ENCODE peak calls at places on chromosomes 12 and 14, in six cellular contexts. Q, E, N, F, A and T are unnamed samples.
A peak's percentile ranks its signal among the peaks of the same experiment; 100 is the strongest.

GRCh38 chr14:104473244-104473565 is 106.4 kb upstream of the C14orf180 start:
- DNase-seq in A (no peak), Q (no peak), N (no peak), F (no peak), E (no peak), T (no peak)

GRCh38 chr12:15851919-15852318 is 30.3 kb upstream of the STRAP start:
- DNase-seq in E (no peak), F (no peak), N (no peak), Q (no peak), A (no peak), T (no peak)

GRCh38 chr14:81429028-81429427 is 28.9 kb upstream of the STON2 start:
- DNase-seq in A (no peak), Q (no peak), F (no peak), N (no peak), E (no peak), T (no peak)

GRCh38 chr12:131254374-131254773 is 300.7 kb downstream of the ADGRD1 start:
- DNase-seq in A (no peak), F (no peak), N (no peak), E (no peak), Q (no peak), T (no peak)

GRCh38 chr12:1830981-1831930 is 10.9 kb downstream of the LRTM2 start:
- DNase-seq in Q (no peak), A (peak; percentile 86), F (no peak), E (peak; percentile 93), N (peak; percentile 28), T (no peak)

GRCh38 chr12:41053046-41053445 is 135.1 kb upstream of the PDZRN4 start:
- DNase-seq in N (no peak), Q (no peak), E (no peak), A (no peak), F (no peak), T (no peak)

GRCh38 chr12:109946913-109947312 is 46.8 kb downstream of the TCHP start:
- DNase-seq in Q (no peak), F (no peak), A (no peak), E (no peak), N (no peak), T (no peak)

GRCh38 chr12:54603872-54604271 is 15.4 kb upstream of the PPP1R1A start:
- DNase-seq in E (no peak), F (no peak), Q (no peak), A (no peak), N (no peak), T (peak; percentile 26)

GRCh38 chr14:54138024-54138353 is 181.4 kb upstream of the BMP4 start:
- DNase-seq in A (no peak), F (no peak), E (no peak), Q (no peak), N (no peak), T (no peak)

GRCh38 chr14:34926552-34926951 is 51.4 kb upstream of the BAZ1A start:
- DNase-seq in N (no peak), E (no peak), F (no peak), A (no peak), Q (no peak), T (no peak)

GRCh38 chr14:24938593-24938992 is 111.4 kb downstream of the STXBP6 start:
- DNase-seq in F (no peak), E (no peak), N (no peak), Q (no peak), A (no peak), T (no peak)

GRCh38 chr12:3200032-3200617 is 122.9 kb downstream of the TSPAN9 start:
- DNase-seq in A (peak; percentile 89), E (peak; percentile 53), N (peak; percentile 40), F (no peak), Q (no peak), T (no peak)

GRCh38 chr14:104858811-104859426 is 6.1 kb upstream of the CEP170B start:
- DNase-seq in F (no peak), Q (no peak), A (no peak), E (no peak), N (no peak), T (peak; percentile 18)

GRCh38 chr14:89241265-89241664 is 175.8 kb downstream of the FOXN3 start:
- DNase-seq in F (no peak), A (no peak), E (no peak), N (no peak), Q (no peak), T (no peak)

GRCh38 chr12:49790741-49791140 is 37.5 kb downstream of the NCKAP5L start:
- DNase-seq in N (no peak), F (no peak), Q (no peak), E (no peak), A (peak; percentile 39), T (no peak)

GRCh38 chr12:41532072-41532471 is 344.0 kb downstream of the PDZRN4 start:
- DNase-seq in E (no peak), N (no peak), A (no peak), F (no peak), Q (no peak), T (no peak)

GRCh38 chr14:78848234-78848820 is 678.2 kb downstream of the NRXN3 start:
- DNase-seq in N (peak; percentile 54), F (no peak), E (peak; percentile 27), A (no peak), Q (no peak), T (no peak)

GRCh38 chr12:42180990-42181611 is 36.4 kb upstream of the GXYLT1 start:
- DNase-seq in A (no peak), Q (no peak), N (no peak), F (no peak), E (no peak), T (no peak)

GRCh38 chr14:65500075-65500474 is 87.5 kb downstream of the FUT8 start:
- DNase-seq in Q (no peak), E (no peak), A (no peak), F (no peak), N (no peak), T (no peak)
- TF ChIP-seq CTCF in Q (no peak), E (no peak), A (no peak), F (no peak), N (no peak), T (no peak)

GRCh38 chr14:68884031-68885030 is 91.5 kb upstream of the ZFP36L1 start:
- DNase-seq in Q (no peak), E (no peak), N (peak; percentile 87), A (no peak), F (no peak), T (peak; percentile 71)

GRCh38 chr14:68881396-68881795 is 88.5 kb upstream of the ZFP36L1 start:
- DNase-seq in Q (no peak), E (no peak), F (no peak), A (no peak), N (no peak), T (peak; percentile 37)

GRCh38 chr14:68879841-68880575 is 87.1 kb upstream of the ZFP36L1 start:
- DNase-seq in F (no peak), N (no peak), E (no peak), A (no peak), Q (no peak), T (no peak)

GRCh38 chr14:68880581-68881105 is 87.8 kb upstream of the ZFP36L1 start:
- DNase-seq in Q (no peak), A (no peak), N (no peak), E (no peak), F (no peak), T (peak; percentile 58)

GRCh38 chr14:68882235-68882634 is 89.4 kb upstream of the ZFP36L1 start:
- DNase-seq in F (no peak), E (no peak), Q (no peak), A (peak; percentile 30), N (no peak), T (peak; percentile 56)
- TF ChIP-seq POLR2A in F (no peak), E (no peak), Q (no peak), A (no peak), N (no peak), T (no peak)

GRCh38 chr14:74713395-74713735 is 421 bp downstream of the FCF1 start:
- DNase-seq in E (no peak), A (no peak), F (no peak), N (no peak), Q (no peak), T (no peak)

GRCh38 chr14:74710477-74710876 is 2.4 kb downstream of the AREL1 start:
- DNase-seq in Q (no peak), E (no peak), N (no peak), A (no peak), F (no peak), T (no peak)

DNA sequence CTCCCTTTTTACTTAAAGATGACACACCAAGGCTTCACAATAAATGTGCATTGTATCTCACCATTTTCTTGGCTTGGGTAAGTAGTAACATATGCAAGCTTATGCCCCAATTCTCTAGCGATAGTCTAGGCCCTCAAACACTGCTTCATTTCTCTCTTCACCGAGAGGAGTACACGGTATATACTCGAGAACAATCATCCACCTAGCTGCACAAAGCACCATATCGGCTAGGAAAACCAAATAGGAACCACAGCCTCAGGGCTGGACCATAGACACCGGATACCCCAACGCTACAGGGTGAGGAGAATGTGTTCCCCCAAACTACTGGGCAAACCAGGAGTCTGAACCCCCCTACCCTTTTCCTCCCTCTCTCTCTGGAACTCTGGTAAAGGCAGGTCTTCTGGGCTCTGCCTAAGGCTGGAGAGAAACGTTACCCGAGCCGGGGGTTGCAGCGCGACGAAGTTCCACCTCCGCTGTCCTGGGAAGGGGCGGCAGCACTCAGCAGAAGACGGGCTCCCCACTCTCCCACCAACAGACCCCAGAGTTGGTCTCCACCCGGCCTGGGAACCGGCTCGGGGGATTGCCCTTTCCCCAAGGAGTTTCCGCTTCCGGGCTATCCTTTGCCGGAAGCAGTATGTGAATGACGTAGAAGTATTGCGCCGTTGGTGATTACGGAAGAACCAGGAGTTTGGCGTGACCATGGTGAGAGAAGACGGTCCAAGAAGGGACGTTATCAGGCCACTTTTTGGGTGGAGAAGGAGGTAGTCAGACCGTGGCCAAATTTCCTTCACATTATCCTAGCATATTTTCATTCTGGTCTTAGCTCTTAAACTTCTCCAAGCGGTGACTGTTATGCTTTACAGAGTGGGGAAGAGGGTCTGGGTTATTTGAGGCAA is at the start of the genes AREL1 and FCF1:
- DNase-seq in N (peak; percentile 89), F (peak; percentile 54), A (peak; percentile 64), Q (peak; percentile 87), E (peak; percentile 80), T (peak; percentile 87)
- TF ChIP-seq EP300 in N (no peak), F (no peak), A (no peak), Q (peak; percentile 84), E (no peak), T (no peak)

DNA sequence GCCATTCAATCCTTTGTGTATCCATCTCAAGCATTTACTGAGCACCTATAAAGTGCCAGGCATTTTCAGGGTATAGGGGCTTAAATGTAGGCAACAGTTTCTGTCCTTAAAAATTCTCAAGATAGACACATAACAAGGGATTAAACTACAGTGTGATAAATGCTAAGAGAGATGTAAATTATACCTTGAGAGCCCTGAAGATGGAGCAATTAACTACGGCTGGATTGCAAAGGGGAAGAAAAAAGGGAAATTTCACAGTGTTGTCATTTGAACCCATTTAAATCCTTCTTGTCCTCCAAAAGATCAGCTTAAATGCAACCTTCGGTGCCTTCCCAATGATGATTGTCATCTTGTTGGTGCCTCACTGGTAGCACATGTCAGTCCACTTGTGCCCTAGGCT is 11.5 kb upstream of the IL26 start:
- DNase-seq in N (no peak), F (no peak), E (no peak), A (no peak), Q (no peak), T (no peak)
- TF ChIP-seq CTCF in N (no peak), F (no peak), E (no peak), A (no peak), Q (no peak), T (no peak)